ENCODE peak calls at places on chromosomes 1 and 21, in six cellular contexts. Z, Y, U, K, N and F are unnamed samples.

GRCh38 chr1:170483041-170483440 is 48.9 kb upstream of the GORAB start:
- DNase-seq in Z (peak), Y (no peak), U (no peak), K (no peak), N (no peak), F (no peak)

GRCh38 chr1:37498872-37499617 is 15.5 kb downstream of the MEAF6 start:
- DNase-seq in Z (peak), Y (peak), U (no peak), K (no peak), N (no peak), F (peak)

GRCh38 chr1:8018492-8019228 is 7.4 kb downstream of the ERRFI1 start:
- DNase-seq in Z (no peak), Y (no peak), U (no peak), K (no peak), N (no peak), F (no peak)

GRCh38 chr1:221227872-221228337 is 348.7 kb downstream of the HLX start:
- DNase-seq in Z (no peak), Y (no peak), U (no peak), K (no peak), N (no peak), F (no peak)

GRCh38 chr1:18539171-18539570 is 58.4 kb downstream of the KLHDC7A start:
- DNase-seq in Z (no peak), Y (peak), U (no peak), K (no peak), N (no peak), F (no peak)

GRCh38 chr1:3625151-3625907 is 514 bp downstream of the TPRG1L start:
- DNase-seq in Z (peak), Y (peak), U (no peak), K (no peak), N (no peak), F (peak)

GRCh38 chr1:108715932-108716331 is 3.2 kb downstream of the FNDC7 start:
- DNase-seq in Z (peak), Y (no peak), U (no peak), K (no peak), N (no peak), F (no peak)

GRCh38 chr1:228390649-228391048 is 16.0 kb downstream of the TRIM11 start:
- DNase-seq in Z (no peak), Y (no peak), U (no peak), K (no peak), N (no peak), F (no peak)

GRCh38 chr1:54951810-54952226 is 28.6 kb upstream of the TMEM61 start:
- DNase-seq in Z (no peak), Y (no peak), U (no peak), K (no peak), N (no peak), F (no peak)

GRCh38 chr1:235642943-235643371 is 6.6 kb downstream of the GNG4 start:
- DNase-seq in Z (no peak), Y (peak), U (no peak), K (no peak), N (no peak), F (no peak)

GRCh38 chr1:174704300-174704699 is 256.5 kb downstream of the GPR52 start:
- DNase-seq in Z (no peak), Y (no peak), U (no peak), K (no peak), N (no peak), F (peak)

GRCh38 chr1:165903672-165904071 is 76.3 kb downstream of the UCK2 start:
- DNase-seq in Z (peak), Y (no peak), U (no peak), K (no peak), N (no peak), F (no peak)

GRCh38 chr1:199646761-199647160 is 380.7 kb upstream of the NR5A2 start:
- DNase-seq in Z (no peak), Y (no peak), U (no peak), K (no peak), N (no peak), F (peak)

GRCh38 chr1:78688701-78689100 is 39.1 kb downstream of the IFI44 start:
- DNase-seq in Z (peak), Y (no peak), U (no peak), K (no peak), N (no peak), F (no peak)

GRCh38 chr1:9404541-9404940 is 111.8 kb downstream of the SPSB1 start:
- DNase-seq in Z (no peak), Y (no peak), U (no peak), K (no peak), N (no peak), F (no peak)

GRCh38 chr1:204716687-204717086 is 31.1 kb upstream of the LRRN2 start:
- DNase-seq in Z (no peak), Y (no peak), U (no peak), K (no peak), N (no peak), F (peak)

GRCh38 chr1:6245869-6246496 is 2.0 kb downstream of the HES3 start:
- DNase-seq in Z (no peak), Y (peak), U (no peak), K (no peak), N (no peak), F (peak)

GRCh38 chr1:52892424-52892823 is 29.1 kb downstream of the ECHDC2 start:
- DNase-seq in Z (no peak), Y (no peak), U (no peak), K (no peak), N (no peak), F (no peak)

GRCh38 chr1:235011599-235012435 is 116.8 kb downstream of the TOMM20 start:
- DNase-seq in Z (peak), Y (peak), U (peak), K (no peak), N (peak), F (peak)

GRCh38 chr21:32520885-32521735 is 64.2 kb downstream of the TCP10L start:
- DNase-seq in Z (peak), Y (peak), U (no peak), K (no peak), N (peak), F (no peak)

GRCh38 chr1:231729541-231729940 is 103.0 kb downstream of the DISC1 start:
- DNase-seq in Z (peak), Y (no peak), U (no peak), K (no peak), N (no peak), F (no peak)

GRCh38 chr1:186985889-186986491 is 157.2 kb downstream of the PLA2G4A start:
- DNase-seq in Z (peak), Y (no peak), U (peak), K (peak), N (peak), F (peak)

GRCh38 chr1:30684881-30685795 is 38.2 kb downstream of the MATN1 start:
- DNase-seq in Z (no peak), Y (peak), U (no peak), K (peak), N (no peak), F (peak)

DNA sequence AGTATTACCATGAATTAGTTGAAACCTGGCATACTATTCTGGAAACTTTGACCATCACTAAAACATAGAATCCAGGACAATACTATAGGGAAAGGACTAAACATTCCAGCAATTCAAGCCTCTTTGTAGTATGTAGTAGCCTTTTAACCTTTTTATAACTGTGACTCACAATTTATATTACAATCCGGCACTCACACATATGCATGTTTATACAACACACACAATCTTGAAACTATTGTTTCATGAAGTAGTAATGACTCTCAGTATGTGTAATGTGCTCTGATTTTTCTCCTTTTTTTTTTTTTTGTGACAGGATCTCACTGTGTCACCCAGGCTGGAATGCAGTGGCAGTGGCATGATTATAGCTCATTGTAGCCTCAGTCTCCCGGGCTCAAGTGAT is 64.3 kb downstream of the ANKRD13C start:
- DNase-seq in Z (peak), Y (no peak), U (no peak), K (no peak), N (peak), F (no peak)
- H3K4me3 ChIP-seq in Z (no peak), Y (no peak), U (no peak), K (no peak), N (no peak), F (no peak)

GRCh38 chr1:172875892-172876291 is 174.8 kb downstream of the TNFSF18 start:
- DNase-seq in Z (no peak), Y (no peak), U (no peak), K (no peak), N (no peak), F (no peak)

GRCh38 chr1:172867216-172867828 is 183.4 kb downstream of the TNFSF18 start:
- DNase-seq in Z (no peak), Y (no peak), U (no peak), K (no peak), N (no peak), F (no peak)

GRCh38 chr1:172874950-172875349 is 175.8 kb downstream of the TNFSF18 start:
- DNase-seq in Z (no peak), Y (no peak), U (no peak), K (no peak), N (no peak), F (no peak)

DNA sequence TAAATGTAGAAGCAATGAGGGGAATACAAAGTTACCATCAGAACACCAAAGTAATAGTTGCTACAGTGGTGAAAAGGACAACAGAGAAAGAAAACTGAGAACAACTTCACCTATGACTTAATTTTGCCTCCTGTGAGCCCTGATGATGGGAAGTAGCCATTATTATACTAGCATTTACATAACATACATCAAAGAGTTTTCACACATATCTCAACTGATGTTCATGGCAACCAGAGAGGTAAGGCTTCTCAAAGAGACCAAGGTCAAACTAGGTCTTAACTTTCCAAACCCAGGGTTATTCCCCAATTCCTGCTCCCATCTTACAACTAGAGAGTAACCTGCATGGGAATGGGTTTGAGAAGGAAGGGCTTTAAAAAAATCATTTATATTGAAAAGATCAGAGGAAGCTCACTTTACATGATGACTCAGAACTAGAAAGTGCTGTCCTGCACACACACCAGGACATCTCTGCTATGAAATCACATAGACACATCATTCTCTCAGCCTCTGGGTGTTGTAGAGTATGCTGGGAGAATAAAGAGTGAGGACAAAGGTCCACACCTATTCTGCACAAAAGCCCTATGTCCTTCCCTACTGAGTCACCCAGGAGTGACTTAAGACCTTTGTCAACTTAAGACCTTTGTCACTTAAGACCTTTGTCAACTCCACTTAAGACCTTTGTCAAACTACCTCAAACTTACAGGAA is 179.7 kb downstream of the TNFSF18 start:
- DNase-seq in Z (no peak), Y (no peak), U (no peak), K (no peak), N (no peak), F (peak)
- H3K4me3 ChIP-seq in Z (no peak), Y (no peak), U (no peak), K (no peak), N (no peak), F (no peak)

DNA sequence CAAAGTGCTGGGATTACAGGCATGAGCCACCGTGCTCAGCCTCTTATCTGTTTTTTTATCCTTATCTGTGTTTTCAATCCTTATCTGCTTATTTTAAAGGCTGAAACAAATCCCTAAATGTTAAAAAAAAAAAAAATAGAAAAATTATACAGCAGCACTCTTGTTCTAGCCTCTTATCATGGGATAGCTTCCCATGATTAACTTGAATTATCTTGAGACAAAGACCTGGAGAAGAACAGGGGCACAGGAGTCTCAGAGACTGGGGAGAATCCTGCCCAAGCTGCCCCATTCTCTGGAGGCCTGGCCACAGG is 86.9 kb downstream of the DHRS3 start:
- DNase-seq in Z (no peak), Y (no peak), U (no peak), K (no peak), N (no peak), F (no peak)
- H3K4me3 ChIP-seq in Z (no peak), Y (no peak), U (no peak), K (no peak), N (no peak), F (no peak)

GRCh38 chr1:93723101-93723500 is 41.5 kb upstream of the BCAR3 start:
- DNase-seq in Z (no peak), Y (no peak), U (no peak), K (no peak), N (no peak), F (no peak)
- H3K4me3 ChIP-seq in Z (no peak), Y (no peak), U (no peak), K (no peak), N (no peak), F (no peak)

DNA sequence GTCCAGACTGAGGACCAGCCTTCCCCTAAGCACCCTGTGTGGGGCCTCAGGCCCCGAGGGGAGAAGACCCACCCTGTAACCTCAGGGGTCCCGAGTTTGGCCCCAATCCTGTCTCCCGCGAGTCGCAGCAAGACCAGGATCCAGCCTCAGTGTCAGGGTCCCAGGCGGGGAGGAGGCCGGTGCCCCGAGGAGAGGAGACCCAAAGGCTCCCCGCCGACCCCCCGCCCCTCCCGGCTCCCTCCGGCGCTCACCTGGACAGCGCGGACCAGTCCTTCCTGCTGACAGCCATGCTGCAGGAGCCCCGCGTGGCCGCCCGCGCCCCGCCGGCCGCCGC is at the start of gene LAD1:
- DNase-seq in Z (no peak), Y (no peak), U (no peak), K (no peak), N (no peak), F (no peak)
- H3K4me3 ChIP-seq in Z (no peak), Y (peak), U (no peak), K (peak), N (no peak), F (peak)

DNA sequence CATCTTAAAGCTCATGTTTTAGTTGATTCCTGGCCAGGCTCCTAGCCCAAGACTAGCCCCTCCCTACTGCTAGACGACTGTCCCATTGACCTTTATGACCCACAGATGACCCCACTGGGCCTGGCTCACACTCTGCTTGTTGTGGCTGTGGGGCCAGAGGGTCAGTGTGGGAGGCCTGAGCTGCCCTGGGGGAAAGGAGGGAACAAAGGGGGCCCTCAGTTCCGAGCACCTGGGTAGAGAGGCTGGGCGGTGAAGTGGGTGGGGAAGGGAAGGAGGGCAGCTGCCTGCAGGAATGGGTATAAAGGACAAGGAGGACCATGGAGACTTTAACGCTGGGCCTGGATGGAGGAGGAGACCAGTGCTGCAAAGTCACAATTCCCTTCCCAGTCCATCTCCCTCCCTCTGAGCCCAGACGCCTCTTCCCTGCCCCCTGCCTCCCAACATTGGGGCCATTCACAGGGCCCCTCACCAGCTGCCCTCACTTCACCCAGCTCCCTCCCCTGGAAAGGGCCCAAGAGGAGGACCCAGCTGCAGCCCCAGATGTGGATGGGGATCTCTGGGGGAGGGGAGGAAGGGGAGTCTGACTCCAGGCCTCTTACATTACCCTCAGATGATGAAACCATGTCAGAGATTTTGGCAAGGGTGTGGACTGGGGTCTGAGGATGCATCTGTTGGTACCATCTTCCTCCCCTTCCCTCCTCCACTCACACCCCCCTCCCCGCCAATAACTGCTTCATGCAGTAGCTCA is 911 bp upstream of the KIF21B start:
- DNase-seq in Z (no peak), Y (no peak), U (no peak), K (no peak), N (no peak), F (no peak)
- H3K4me3 ChIP-seq in Z (no peak), Y (no peak), U (peak), K (peak), N (no peak), F (no peak)